ENCODE peak calls at places on chromosomes 2 and 18, in six cellular contexts. One of them, this sample, is unnamed.

GRCh38 chr2:224612581-224612980 is 27.4 kb upstream of the CUL3 start:
- DNase-seq in H9: no peak
- DNase-seq in WERI-Rb-1: no peak
- DNase-seq in ovary: no peak
- DNase-seq in coronary artery: no peak
- DNase-seq in A673: no peak
- DNase-seq in this sample: no peak

GRCh38 chr2:4588606-4589005 is 885.2 kb downstream of the DCDC2C start:
- DNase-seq in coronary artery: no peak
- DNase-seq in H9: no peak
- DNase-seq in A673: peak; percentile 65
- DNase-seq in WERI-Rb-1: no peak
- DNase-seq in ovary: no peak
- DNase-seq in this sample: no peak

GRCh38 chr2:136116111-136116812 is 1.7 kb downstream of the CXCR4 start:
- DNase-seq in H9: no peak
- DNase-seq in A673: peak; percentile 42
- DNase-seq in coronary artery: no peak
- DNase-seq in ovary: no peak
- DNase-seq in WERI-Rb-1: peak; percentile 11
- DNase-seq in this sample: no peak

GRCh38 chr2:64222942-64223511 is 78.8 kb upstream of the PELI1 start:
- DNase-seq in ovary: no peak
- DNase-seq in coronary artery: no peak
- DNase-seq in A673: no peak
- DNase-seq in H9: no peak
- DNase-seq in WERI-Rb-1: no peak
- DNase-seq in this sample: no peak

GRCh38 chr2:191835539-191836350 is 11.1 kb downstream of the CAVIN2 start:
- DNase-seq in coronary artery: no peak
- DNase-seq in ovary: no peak
- DNase-seq in H9: peak; percentile 88
- DNase-seq in A673: no peak
- DNase-seq in WERI-Rb-1: no peak
- DNase-seq in this sample: no peak

GRCh38 chr18:49638891-49639557 is 77.2 kb downstream of the LIPG start:
- DNase-seq in WERI-Rb-1: no peak
- DNase-seq in coronary artery: no peak
- DNase-seq in A673: no peak
- DNase-seq in ovary: no peak
- DNase-seq in H9: no peak
- DNase-seq in this sample: no peak

GRCh38 chr18:76419811-76420210 is 75.2 kb downstream of the ZNF516 start:
- DNase-seq in H9: no peak
- DNase-seq in coronary artery: peak; percentile 17
- DNase-seq in ovary: no peak
- DNase-seq in A673: no peak
- DNase-seq in WERI-Rb-1: no peak
- DNase-seq in this sample: no peak

GRCh38 chr18:37778417-37779165 is 213.0 kb upstream of the CELF4 start:
- DNase-seq in A673: peak; percentile 68
- DNase-seq in H9: peak; percentile 90
- DNase-seq in ovary: peak; percentile 14
- DNase-seq in WERI-Rb-1: peak; percentile 82
- DNase-seq in coronary artery: no peak
- DNase-seq in this sample: no peak

GRCh38 chr2:79850912-79851311 is 338.1 kb downstream of the CTNNA2 start:
- DNase-seq in ovary: no peak
- DNase-seq in H9: no peak
- DNase-seq in A673: no peak
- DNase-seq in WERI-Rb-1: no peak
- DNase-seq in coronary artery: no peak
- DNase-seq in this sample: no peak

GRCh38 chr2:230866704-230867561 is 2.2 kb downstream of the ITM2C start:
- DNase-seq in coronary artery: no peak
- DNase-seq in WERI-Rb-1: no peak
- DNase-seq in ovary: peak; percentile 57
- DNase-seq in H9: no peak
- DNase-seq in A673: peak; percentile 94
- DNase-seq in this sample: no peak

GRCh38 chr2:187917535-187917934 is 363.3 kb upstream of the TFPI start:
- DNase-seq in ovary: no peak
- DNase-seq in WERI-Rb-1: no peak
- DNase-seq in A673: no peak
- DNase-seq in H9: no peak
- DNase-seq in coronary artery: no peak
- DNase-seq in this sample: no peak

GRCh38 chr2:210428415-210429179 is 48.0 kb downstream of the LANCL1 start:
- DNase-seq in A673: no peak
- DNase-seq in ovary: no peak
- DNase-seq in H9: no peak
- DNase-seq in coronary artery: no peak
- DNase-seq in WERI-Rb-1: no peak
- DNase-seq in this sample: no peak

GRCh38 chr2:206988884-206989283 is 49.6 kb downstream of the CPO start:
- DNase-seq in WERI-Rb-1: no peak
- DNase-seq in coronary artery: no peak
- DNase-seq in A673: no peak
- DNase-seq in H9: no peak
- DNase-seq in ovary: no peak
- DNase-seq in this sample: no peak

GRCh38 chr18:12282436-12283039 is 25.5 kb upstream of the TUBB6 start:
- DNase-seq in H9: no peak
- DNase-seq in coronary artery: no peak
- DNase-seq in A673: no peak
- DNase-seq in WERI-Rb-1: no peak
- DNase-seq in ovary: no peak
- DNase-seq in this sample: no peak

GRCh38 chr2:64735504-64735903 is 81.8 kb upstream of the SERTAD2 start:
- DNase-seq in WERI-Rb-1: no peak
- DNase-seq in ovary: no peak
- DNase-seq in H9: no peak
- DNase-seq in A673: no peak
- DNase-seq in coronary artery: no peak
- DNase-seq in this sample: no peak

GRCh38 chr18:44568986-44569385 is 111.7 kb upstream of the SETBP1 start:
- DNase-seq in coronary artery: no peak
- DNase-seq in A673: no peak
- DNase-seq in ovary: no peak
- DNase-seq in H9: no peak
- DNase-seq in WERI-Rb-1: no peak
- DNase-seq in this sample: no peak

GRCh38 chr2:99672766-99673375 is 183.1 kb upstream of the REV1 start:
- DNase-seq in H9: no peak
- DNase-seq in coronary artery: no peak
- DNase-seq in A673: no peak
- DNase-seq in WERI-Rb-1: no peak
- DNase-seq in ovary: no peak
- DNase-seq in this sample: no peak

GRCh38 chr2:67046568-67046967 is 350.6 kb upstream of the ETAA1 start:
- DNase-seq in WERI-Rb-1: no peak
- DNase-seq in coronary artery: no peak
- DNase-seq in A673: no peak
- DNase-seq in ovary: no peak
- DNase-seq in H9: no peak
- DNase-seq in this sample: no peak

GRCh38 chr2:102043560-102043959 is 51.8 kb downstream of the IL1R2 start:
- DNase-seq in coronary artery: no peak
- DNase-seq in H9: no peak
- DNase-seq in WERI-Rb-1: no peak
- DNase-seq in A673: no peak
- DNase-seq in ovary: no peak
- DNase-seq in this sample: no peak

GRCh38 chr2:119004602-119005001 is 62.6 kb downstream of the MARCO start:
- DNase-seq in H9: no peak
- DNase-seq in WERI-Rb-1: no peak
- DNase-seq in ovary: no peak
- DNase-seq in A673: no peak
- DNase-seq in coronary artery: no peak
- DNase-seq in this sample: no peak

GRCh38 chr18:7954229-7954628 is 387.1 kb downstream of the PTPRM start:
- DNase-seq in H9: no peak
- DNase-seq in coronary artery: no peak
- DNase-seq in A673: no peak
- DNase-seq in WERI-Rb-1: no peak
- DNase-seq in ovary: no peak
- DNase-seq in this sample: no peak

GRCh38 chr18:7958897-7959146 is 391.7 kb downstream of the PTPRM start:
- DNase-seq in A673: no peak
- DNase-seq in WERI-Rb-1: no peak
- DNase-seq in H9: no peak
- DNase-seq in ovary: no peak
- DNase-seq in coronary artery: no peak
- DNase-seq in this sample: no peak

GRCh38 chr18:7957297-7957696 is 390.2 kb downstream of the PTPRM start:
- DNase-seq in H9: no peak
- DNase-seq in A673: no peak
- DNase-seq in coronary artery: no peak
- DNase-seq in WERI-Rb-1: no peak
- DNase-seq in ovary: no peak
- DNase-seq in this sample: no peak

GRCh38 chr18:7955175-7955574 is 388.1 kb downstream of the PTPRM start:
- DNase-seq in ovary: no peak
- DNase-seq in A673: no peak
- DNase-seq in coronary artery: no peak
- DNase-seq in WERI-Rb-1: no peak
- DNase-seq in H9: no peak
- DNase-seq in this sample: no peak

DNA sequence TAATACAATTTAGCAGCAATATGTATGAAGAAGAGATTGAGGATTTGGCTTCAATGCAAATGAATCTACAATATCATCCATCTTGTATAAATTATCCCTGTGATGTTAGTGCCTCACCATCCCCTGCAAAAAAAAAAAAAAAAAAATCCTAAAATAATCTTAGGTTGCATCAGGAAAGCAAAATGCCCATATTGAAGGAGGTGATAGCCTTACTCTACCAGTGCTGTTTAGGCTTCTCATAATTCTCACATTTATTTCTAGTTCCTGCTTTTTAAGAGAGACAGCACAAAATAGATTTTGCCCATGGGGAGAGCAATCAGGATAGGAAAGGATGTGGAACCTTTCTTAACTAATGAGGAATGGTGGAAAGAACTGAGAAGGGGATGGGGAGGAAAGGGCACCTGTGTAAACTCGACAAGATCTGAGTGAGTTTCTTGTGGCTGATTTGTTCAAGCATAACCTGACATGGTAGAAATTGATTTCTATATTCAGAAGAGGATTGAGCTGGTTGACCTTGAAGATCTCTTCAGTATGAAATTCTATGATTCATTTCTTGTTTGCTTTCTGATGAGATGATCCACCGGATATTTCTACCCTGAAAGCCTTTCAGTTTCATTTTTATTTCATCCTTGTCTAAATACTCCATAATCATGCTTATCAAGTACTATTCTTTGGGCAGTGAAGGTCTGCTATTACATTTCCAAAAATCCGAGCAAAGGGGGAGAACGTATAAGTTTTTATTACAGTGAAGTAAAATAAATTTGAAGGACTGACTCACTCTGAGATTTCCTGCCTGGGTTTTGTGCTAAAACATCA is 391.2 kb downstream of the PTPRM start:
- DNase-seq in H9: no peak
- DNase-seq in coronary artery: no peak
- DNase-seq in A673: no peak
- DNase-seq in ovary: no peak
- DNase-seq in WERI-Rb-1: no peak
- DNase-seq in this sample: no peak
- H3K27ac ChIP-seq in H9: no peak overlapping the region
- H3K27ac ChIP-seq in coronary artery: no peak overlapping the region
- H3K27ac ChIP-seq in A673: no peak overlapping the region
- H3K27ac ChIP-seq in ovary: no peak overlapping the region
- H3K27ac ChIP-seq in WERI-Rb-1: no peak overlapping the region
- H3K27ac ChIP-seq in this sample: no peak overlapping the region

DNA sequence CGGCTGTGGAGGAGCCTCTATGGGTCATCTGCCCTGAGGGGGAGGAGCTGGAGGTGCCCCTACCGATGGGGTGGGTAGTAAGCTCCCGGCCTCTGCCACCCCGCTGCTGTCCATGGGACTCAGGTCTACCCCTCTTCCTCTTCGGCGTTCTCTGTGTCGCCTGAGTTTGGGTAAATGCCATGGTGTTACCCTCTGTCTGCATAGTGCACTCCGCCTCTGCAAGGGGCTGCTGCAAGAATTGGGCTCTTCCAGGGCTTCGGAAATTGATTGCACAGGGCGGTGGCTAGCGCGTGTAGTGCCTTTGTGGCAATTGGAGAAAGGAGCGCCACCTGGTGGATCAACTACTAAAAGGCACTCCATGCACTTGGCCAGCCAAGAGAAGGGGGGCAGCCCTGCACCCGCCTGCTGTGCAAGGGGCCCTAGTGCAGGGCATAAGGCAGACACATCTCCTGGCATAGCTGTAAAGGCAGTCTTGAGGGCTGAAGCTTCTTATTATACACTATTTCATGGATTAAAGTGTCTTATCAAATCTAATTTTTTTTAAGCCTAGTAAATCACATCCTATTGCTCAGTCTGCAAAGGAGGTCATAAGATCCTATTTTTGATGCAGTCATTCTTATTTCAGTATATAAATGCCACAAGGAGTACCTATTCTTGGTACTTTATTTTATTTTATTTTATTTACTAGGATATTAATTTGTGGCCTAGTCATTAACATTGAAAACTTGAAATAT is 308.9 kb downstream of the PDE11A start:
- DNase-seq in coronary artery: peak; percentile 79
- DNase-seq in WERI-Rb-1: peak; percentile 87
- DNase-seq in A673: peak; percentile 90
- DNase-seq in ovary: peak; percentile 78
- DNase-seq in H9: peak; percentile 90
- DNase-seq in this sample: no peak
- H3K27ac ChIP-seq in coronary artery: no peak overlapping the region
- H3K27ac ChIP-seq in WERI-Rb-1: no peak overlapping the region
- H3K27ac ChIP-seq in A673: no peak overlapping the region
- H3K27ac ChIP-seq in ovary: no peak overlapping the region
- H3K27ac ChIP-seq in H9: no peak overlapping the region
- H3K27ac ChIP-seq in this sample: no peak overlapping the region

DNA sequence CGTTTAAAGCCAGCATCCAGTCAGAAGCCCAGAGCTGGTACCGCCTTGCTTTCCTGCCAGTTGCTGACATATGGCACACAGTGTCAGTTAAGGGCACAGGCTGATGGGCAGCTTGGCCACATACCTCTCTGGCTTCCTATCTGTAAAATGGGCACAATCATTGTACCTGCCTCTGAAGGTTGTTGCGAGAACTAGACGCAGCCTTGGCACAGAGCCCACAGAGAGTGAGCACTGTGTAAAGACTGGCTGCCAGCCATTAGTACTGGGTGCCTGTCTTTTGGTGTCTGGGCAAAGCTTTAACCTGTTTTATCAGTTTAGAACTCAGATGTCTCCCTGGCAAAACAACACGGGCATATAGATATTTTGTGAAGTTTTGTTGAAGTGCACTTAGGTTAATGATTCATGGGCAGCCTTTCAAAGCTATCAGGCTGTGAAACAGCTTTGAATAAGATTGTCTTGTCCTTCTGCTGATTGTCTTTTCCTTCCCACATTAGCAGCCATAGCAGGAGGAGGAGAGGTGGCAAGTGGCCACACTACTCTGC is 269.5 kb downstream of the NEDD4L start:
- DNase-seq in H9: no peak
- DNase-seq in ovary: peak; percentile 35
- DNase-seq in WERI-Rb-1: no peak
- DNase-seq in coronary artery: no peak
- DNase-seq in A673: no peak
- DNase-seq in this sample: no peak
- H3K27ac ChIP-seq in H9: no peak overlapping the region
- H3K27ac ChIP-seq in ovary: no peak overlapping the region
- H3K27ac ChIP-seq in WERI-Rb-1: no peak overlapping the region
- H3K27ac ChIP-seq in coronary artery: no peak overlapping the region
- H3K27ac ChIP-seq in A673: no peak overlapping the region
- H3K27ac ChIP-seq in this sample: no peak overlapping the region

GRCh38 chr2:1750935-1751767 is 6.8 kb upstream of the PXDN start:
- DNase-seq in ovary: peak; percentile 75
- DNase-seq in H9: peak; percentile 88
- DNase-seq in A673: peak; percentile 87
- DNase-seq in WERI-Rb-1: peak; percentile 90
- DNase-seq in coronary artery: peak; percentile 84
- DNase-seq in this sample: no peak
- H3K27ac ChIP-seq in ovary: no peak overlapping the region
- H3K27ac ChIP-seq in H9: no peak overlapping the region
- H3K27ac ChIP-seq in A673: no peak overlapping the region
- H3K27ac ChIP-seq in WERI-Rb-1: no peak overlapping the region
- H3K27ac ChIP-seq in coronary artery: peak overlapping the region; percentile 60
- H3K27ac ChIP-seq in this sample: no peak overlapping the region

This sample was measured in SK-N-MC.